ENCODE peak calls at places on chromosome 9, in nine cellular contexts. D is heart right ventricle, L is endothelial cell, T is psoas muscle, A is breast epithelium, J is tibial nerve, M is WERI-Rb-1, O is HL-60, X is cardiac fibroblast. S is an unnamed sample.

GRCh38 chr9:136368190-136368589 is 4.6 kb upstream of the DNLZ start:
- DNase-seq in D (no peak), A (no peak), L (no peak), T (no peak), O (no peak), J (no peak), M (peak), X (no peak), S (no peak)

GRCh38 chr9:106969696-106970095 is 106.7 kb downstream of the ZNF462 start:
- DNase-seq in L (no peak), T (no peak), J (no peak), A (no peak), X (no peak), O (no peak), M (no peak), D (no peak), S (no peak)

GRCh38 chr9:129990269-129991005 is 52.6 kb downstream of the FNBP1 start:
- DNase-seq in A (no peak), O (no peak), T (no peak), J (no peak), D (no peak), X (no peak), L (no peak), M (no peak), S (no peak)

GRCh38 chr9:73167614-73168013 is 15.9 kb downstream of the ANXA1 start:
- DNase-seq in A (no peak), D (no peak), O (no peak), L (no peak), J (no peak), T (no peak), X (no peak), M (no peak), S (no peak)

GRCh38 chr9:86807577-86807976 is 139.7 kb downstream of the GAS1 start:
- DNase-seq in O (no peak), T (no peak), D (no peak), A (no peak), M (no peak), J (peak), L (no peak), X (peak), S (no peak)

GRCh38 chr9:96758845-96759673 is 18.8 kb downstream of the ZNF510 start:
- DNase-seq in O (no peak), D (no peak), L (no peak), M (no peak), X (peak), A (no peak), T (no peak), J (no peak), S (no peak)

GRCh38 chr9:129879103-129879699 is 43.9 kb downstream of the USP20 start:
- DNase-seq in A (no peak), M (no peak), O (no peak), L (no peak), X (no peak), J (no peak), D (no peak), T (peak), S (no peak)

GRCh38 chr9:138038244-138038671 is 160.7 kb downstream of the CACNA1B start:
- DNase-seq in M (peak), X (no peak), L (no peak), A (peak), T (no peak), D (no peak), J (no peak), O (no peak), S (no peak)

GRCh38 chr9:122900791-122901190 is 4.4 kb downstream of the RC3H2 start:
- DNase-seq in X (peak), D (no peak), L (no peak), O (no peak), M (no peak), A (no peak), J (no peak), T (no peak), S (no peak)

GRCh38 chr9:130029223-130029583 is 13.8 kb downstream of the FNBP1 start:
- DNase-seq in O (no peak), D (no peak), T (no peak), M (no peak), L (no peak), X (no peak), A (no peak), J (no peak), S (no peak)

GRCh38 chr9:105176194-105176593 is 68.3 kb upstream of the SLC44A1 start:
- DNase-seq in X (no peak), T (no peak), O (no peak), A (no peak), J (no peak), D (no peak), M (no peak), L (no peak), S (no peak)

GRCh38 chr9:26361010-26361409 is 531.6 kb downstream of the CAAP1 start:
- DNase-seq in L (no peak), D (no peak), O (no peak), T (no peak), X (no peak), M (no peak), A (no peak), J (no peak), S (no peak)

GRCh38 chr9:37236822-37237221 is 116.4 kb downstream of the ZCCHC7 start:
- DNase-seq in D (no peak), X (no peak), M (no peak), O (no peak), J (no peak), A (no peak), T (no peak), L (no peak), S (no peak)

GRCh38 chr9:33988219-33988890 is 60.3 kb downstream of the UBAP2 start:
- DNase-seq in T (no peak), O (no peak), A (no peak), X (no peak), J (no peak), D (no peak), M (no peak), L (no peak), S (no peak)

GRCh38 chr9:70589571-70590263 is 175.3 kb upstream of the KLF9 start:
- DNase-seq in O (no peak), T (peak), L (no peak), A (peak), X (peak), J (peak), M (no peak), D (peak), S (no peak)

GRCh38 chr9:27496134-27496504 is 28.0 kb upstream of the IFNK start:
- DNase-seq in J (no peak), T (no peak), O (no peak), D (no peak), L (no peak), M (no peak), X (no peak), A (no peak), S (no peak)

GRCh38 chr9:6229604-6230003 is 14.0 kb downstream of the IL33 start:
- DNase-seq in X (peak), O (no peak), T (no peak), J (no peak), M (no peak), A (no peak), D (no peak), L (no peak), S (no peak)

GRCh38 chr9:36337865-36338264 is 62.2 kb downstream of the RNF38 start:
- DNase-seq in L (no peak), D (no peak), M (no peak), T (no peak), A (no peak), O (no peak), J (no peak), X (peak), S (no peak)

GRCh38 chr9:129232839-129233568 is 54.9 kb upstream of the IER5L start:
- DNase-seq in O (no peak), D (no peak), M (no peak), J (no peak), X (peak), L (no peak), T (no peak), A (no peak), S (no peak)

GRCh38 chr9:107620801-107621200 is 131.2 kb upstream of the KLF4 start:
- DNase-seq in D (no peak), X (no peak), A (no peak), J (no peak), L (no peak), T (no peak), M (no peak), O (no peak), S (no peak)

GRCh38 chr9:105958587-105958986 is 264.2 kb downstream of the TMEM38B start:
- DNase-seq in M (no peak), T (no peak), J (no peak), X (no peak), A (no peak), L (no peak), D (no peak), O (no peak), S (no peak)

GRCh38 chr9:136756134-136756438 is 2.0 kb downstream of the LCN8 start:
- DNase-seq in X (no peak), O (no peak), J (no peak), D (no peak), M (no peak), L (no peak), T (no peak), A (no peak), S (no peak)

GRCh38 chr9:136103651-136104487 is 8.8 kb upstream of the NACC2 start:
- DNase-seq in L (no peak), M (no peak), D (no peak), J (no peak), A (no peak), O (no peak), X (no peak), T (peak), S (no peak)

GRCh38 chr9:214488-215448 is at the start of gene DOCK8:
- DNase-seq in X (peak), M (no peak), D (peak), J (peak), O (peak), A (peak), L (peak), T (peak), S (no peak)

GRCh38 chr9:105216440-105217178 is 27.8 kb upstream of the SLC44A1 start:
- DNase-seq in X (peak), J (no peak), M (no peak), A (no peak), O (no peak), D (peak), T (no peak), L (no peak), S (no peak)

GRCh38 chr9:112331676-112331955 is 1.8 kb downstream of the PTBP3 start:
- DNase-seq in D (no peak), A (no peak), M (no peak), T (no peak), J (no peak), X (no peak), L (no peak), O (peak), S (no peak)

GRCh38 chr9:33498387-33498786 is 24.7 kb upstream of the NOL6 start:
- DNase-seq in O (no peak), T (no peak), J (no peak), M (no peak), A (no peak), D (no peak), X (peak), L (no peak), S (no peak)

GRCh38 chr9:32394381-32395049 is 10.1 kb downstream of the ACO1 start:
- DNase-seq in O (no peak), D (no peak), X (no peak), T (no peak), J (no peak), L (no peak), A (no peak), M (no peak), S (no peak)

GRCh38 chr9:32398207-32398606 is 13.8 kb downstream of the ACO1 start:
- DNase-seq in L (no peak), M (no peak), D (no peak), T (no peak), J (no peak), A (no peak), O (no peak), X (no peak), S (no peak)

GRCh38 chr9:32401471-32401870 is 17.0 kb downstream of the ACO1 start:
- DNase-seq in T (no peak), X (no peak), M (no peak), J (no peak), L (no peak), D (no peak), A (no peak), O (no peak), S (no peak)

GRCh38 chr9:32399110-32399815 is 14.8 kb downstream of the ACO1 start:
- DNase-seq in M (no peak), L (no peak), O (no peak), J (no peak), A (no peak), D (no peak), T (no peak), X (no peak), S (no peak)

GRCh38 chr9:32395483-32396216 is 11.2 kb downstream of the ACO1 start:
- DNase-seq in X (peak), A (no peak), J (peak), T (peak), D (peak), M (no peak), O (no peak), L (no peak), S (no peak)
- TF ChIP-seq CTCF in X (peak), A (no peak), J (peak), T (no peak), D (peak), M (no peak), O (no peak), L (no peak), S (no peak)

GRCh38 chr9:121266906-121267650 is 884 bp upstream of the GSN start:
- DNase-seq in X (no peak), A (peak), L (no peak), M (no peak), D (peak), O (no peak), T (peak), J (peak), S (no peak)

GRCh38 chr9:121268598-121269029 is 652 bp downstream of the GSN start:
- DNase-seq in X (no peak), O (no peak), M (no peak), J (no peak), L (no peak), A (no peak), T (peak), D (no peak), S (no peak)

GRCh38 chr9:121269030-121269887 is 1.3 kb downstream of the GSN start:
- DNase-seq in D (no peak), A (peak), X (no peak), L (no peak), M (peak), O (no peak), J (no peak), T (peak), S (no peak)

GRCh38 chr9:121266356-121266755 is 1.6 kb upstream of the GSN start:
- DNase-seq in J (no peak), L (no peak), O (no peak), M (no peak), X (no peak), A (no peak), D (no peak), T (no peak), S (no peak)

DNA sequence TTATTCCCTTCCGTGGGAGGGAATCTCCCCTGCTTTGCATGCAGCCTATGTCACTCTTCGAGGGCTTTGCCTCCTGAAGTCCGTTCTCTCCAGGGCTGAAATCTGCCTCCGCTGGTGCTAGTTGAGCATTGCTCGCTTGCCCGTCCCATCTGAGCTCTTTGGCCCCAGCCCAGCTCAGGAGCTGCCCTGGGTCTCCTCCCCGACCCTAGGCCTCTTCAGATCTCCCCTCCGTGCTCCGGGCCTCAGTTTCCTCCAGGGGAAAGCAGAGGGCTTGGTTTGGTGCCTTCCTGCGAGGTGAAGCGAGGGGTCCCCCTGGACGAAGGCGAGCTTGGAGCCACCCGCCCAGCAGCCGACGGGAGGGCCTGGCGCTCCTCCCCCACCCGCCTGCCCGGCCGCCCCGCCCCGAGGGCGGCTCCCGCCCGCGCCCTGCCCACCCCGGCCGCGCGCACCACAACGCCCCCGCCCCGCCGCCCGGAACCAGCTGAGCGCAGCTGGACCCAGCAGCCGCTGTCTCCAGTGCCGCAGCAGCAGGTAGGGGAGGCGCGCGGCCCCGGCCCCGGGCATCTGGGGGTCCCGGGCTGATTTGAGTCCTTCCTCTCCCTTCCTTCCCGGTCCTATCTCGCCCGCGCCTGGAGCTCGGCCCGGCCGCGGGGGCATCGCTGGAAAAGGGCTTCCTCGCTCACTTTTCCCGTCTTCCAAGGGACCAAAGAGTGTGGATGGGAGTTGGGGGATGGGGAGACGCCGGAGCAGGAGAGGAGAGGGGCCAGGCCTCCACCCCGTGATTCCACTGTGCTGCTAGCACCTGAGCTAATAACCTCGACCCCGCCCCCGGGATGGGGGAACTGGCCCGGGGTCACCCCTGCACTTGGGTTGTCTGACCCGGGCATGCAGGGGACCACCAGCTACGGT is at the start of gene GSN:
- DNase-seq in X (peak), J (peak), O (no peak), T (peak), M (peak), A (peak), L (peak), D (peak), S (peak)
- TF ChIP-seq CTCF in X (no peak), J (no peak), O (no peak), T (no peak), M (peak), A (no peak), L (no peak), D (no peak), S (no peak)

GRCh38 chr9:14433841-14434511 is 120.0 kb upstream of the NFIB start:
- DNase-seq in O (no peak), A (no peak), M (no peak), D (peak), L (no peak), X (peak), T (no peak), J (no peak), S (no peak)
- TF ChIP-seq CTCF in O (no peak), A (peak), M (no peak), D (peak), L (no peak), X (peak), T (no peak), J (peak), S (peak)

GRCh38 chr9:109129470-109130197 is 9.9 kb upstream of the TMEM245 start:
- DNase-seq in J (no peak), T (no peak), D (no peak), A (no peak), L (no peak), M (no peak), O (no peak), X (no peak), S (no peak)
- TF ChIP-seq CTCF in J (no peak), T (no peak), D (no peak), A (no peak), L (no peak), M (no peak), O (no peak), X (no peak), S (no peak)

GRCh38 chr9:115694014-115694413 is 459.6 kb upstream of the PAPPA start:
- DNase-seq in D (no peak), J (no peak), A (no peak), X (peak), M (peak), L (peak), T (no peak), O (no peak), S (no peak)
- TF ChIP-seq CTCF in D (peak), J (no peak), A (peak), X (peak), M (peak), L (no peak), T (peak), O (no peak), S (peak)

S was measured in D721Med.